ENCODE peak calls at places on chromosomes 7 and 10, in eight cellular contexts. One of them, this sample, is unnamed.
A peak's percentile ranks its signal among the peaks of the same experiment; 100 is the strongest.

GRCh38 chr7:154503962-154504550 is 451.9 kb downstream of the DPP6 start:
- DNase-seq in NCI-H774: peak; percentile 49
- DNase-seq in globus pallidus: peak; percentile 75
- DNase-seq in OCI-LY7: peak; percentile 71
- DNase-seq in WERI-Rb-1: no peak
- DNase-seq in stimulated activated CD4-positive, alpha-beta T cell treated with anti-CD3 and anti-CD28 coated beads, TNF-alpha, amount 100 ng/mL, for 24 hours: no peak
- DNase-seq in astrocyte of the hippocampus: peak; percentile 52
- DNase-seq in AG04450: no peak
- DNase-seq in this sample: no peak

GRCh38 chr7:30859940-30860623 is 51.6 kb upstream of the AQP1 start:
- DNase-seq in WERI-Rb-1: no peak
- DNase-seq in stimulated activated CD4-positive, alpha-beta T cell treated with anti-CD3 and anti-CD28 coated beads, TNF-alpha, amount 100 ng/mL, for 24 hours: no peak
- DNase-seq in globus pallidus: no peak
- DNase-seq in astrocyte of the hippocampus: peak; percentile 34
- DNase-seq in OCI-LY7: no peak
- DNase-seq in NCI-H774: no peak
- DNase-seq in AG04450: no peak
- DNase-seq in this sample: no peak

GRCh38 chr7:136807598-136807997 is 60.9 kb upstream of the CHRM2 start:
- DNase-seq in NCI-H774: no peak
- DNase-seq in WERI-Rb-1: no peak
- DNase-seq in stimulated activated CD4-positive, alpha-beta T cell treated with anti-CD3 and anti-CD28 coated beads, TNF-alpha, amount 100 ng/mL, for 24 hours: no peak
- DNase-seq in astrocyte of the hippocampus: no peak
- DNase-seq in globus pallidus: no peak
- DNase-seq in OCI-LY7: peak; percentile 1
- DNase-seq in AG04450: no peak
- DNase-seq in this sample: no peak

GRCh38 chr10:103584216-103585010 is 90.9 kb downstream of the NEURL1 start:
- DNase-seq in astrocyte of the hippocampus: peak; percentile 30
- DNase-seq in WERI-Rb-1: no peak
- DNase-seq in globus pallidus: no peak
- DNase-seq in NCI-H774: no peak
- DNase-seq in AG04450: no peak
- DNase-seq in stimulated activated CD4-positive, alpha-beta T cell treated with anti-CD3 and anti-CD28 coated beads, TNF-alpha, amount 100 ng/mL, for 24 hours: peak; percentile 15
- DNase-seq in OCI-LY7: peak; percentile 71
- DNase-seq in this sample: no peak

GRCh38 chr10:5551531-5552375 is 27.0 kb downstream of the CALML3 start:
- DNase-seq in AG04450: no peak
- DNase-seq in globus pallidus: no peak
- DNase-seq in OCI-LY7: no peak
- DNase-seq in WERI-Rb-1: no peak
- DNase-seq in NCI-H774: no peak
- DNase-seq in astrocyte of the hippocampus: peak; percentile 62
- DNase-seq in stimulated activated CD4-positive, alpha-beta T cell treated with anti-CD3 and anti-CD28 coated beads, TNF-alpha, amount 100 ng/mL, for 24 hours: peak; percentile 30
- DNase-seq in this sample: no peak

GRCh38 chr10:92208736-92209135 is 82.1 kb downstream of the CPEB3 start:
- DNase-seq in NCI-H774: no peak
- DNase-seq in AG04450: no peak
- DNase-seq in globus pallidus: no peak
- DNase-seq in WERI-Rb-1: no peak
- DNase-seq in OCI-LY7: no peak
- DNase-seq in stimulated activated CD4-positive, alpha-beta T cell treated with anti-CD3 and anti-CD28 coated beads, TNF-alpha, amount 100 ng/mL, for 24 hours: no peak
- DNase-seq in astrocyte of the hippocampus: peak; percentile 14
- DNase-seq in this sample: no peak

GRCh38 chr7:130961128-130961601 is 227.2 kb upstream of the KLF14 start:
- DNase-seq in OCI-LY7: peak; percentile 58
- DNase-seq in stimulated activated CD4-positive, alpha-beta T cell treated with anti-CD3 and anti-CD28 coated beads, TNF-alpha, amount 100 ng/mL, for 24 hours: peak; percentile 76
- DNase-seq in globus pallidus: no peak
- DNase-seq in AG04450: no peak
- DNase-seq in astrocyte of the hippocampus: peak; percentile 89
- DNase-seq in NCI-H774: no peak
- DNase-seq in WERI-Rb-1: no peak
- DNase-seq in this sample: no peak

GRCh38 chr10:102555781-102556328 is 52.1 kb downstream of the SUFU start:
- DNase-seq in WERI-Rb-1: no peak
- DNase-seq in AG04450: peak; percentile 56
- DNase-seq in globus pallidus: no peak
- DNase-seq in NCI-H774: no peak
- DNase-seq in OCI-LY7: no peak
- DNase-seq in astrocyte of the hippocampus: peak; percentile 85
- DNase-seq in stimulated activated CD4-positive, alpha-beta T cell treated with anti-CD3 and anti-CD28 coated beads, TNF-alpha, amount 100 ng/mL, for 24 hours: no peak
- DNase-seq in this sample: no peak

GRCh38 chr10:79103078-79103477 is 34.3 kb downstream of the ZMIZ1 start:
- DNase-seq in astrocyte of the hippocampus: no peak
- DNase-seq in NCI-H774: no peak
- DNase-seq in AG04450: no peak
- DNase-seq in stimulated activated CD4-positive, alpha-beta T cell treated with anti-CD3 and anti-CD28 coated beads, TNF-alpha, amount 100 ng/mL, for 24 hours: no peak
- DNase-seq in WERI-Rb-1: no peak
- DNase-seq in globus pallidus: no peak
- DNase-seq in OCI-LY7: no peak
- DNase-seq in this sample: no peak

GRCh38 chr7:131403322-131403721 is 75.6 kb downstream of the MKLN1 start:
- DNase-seq in OCI-LY7: no peak
- DNase-seq in stimulated activated CD4-positive, alpha-beta T cell treated with anti-CD3 and anti-CD28 coated beads, TNF-alpha, amount 100 ng/mL, for 24 hours: no peak
- DNase-seq in astrocyte of the hippocampus: no peak
- DNase-seq in globus pallidus: no peak
- DNase-seq in NCI-H774: no peak
- DNase-seq in AG04450: no peak
- DNase-seq in WERI-Rb-1: no peak
- DNase-seq in this sample: no peak

GRCh38 chr10:73810735-73811465 is 498 bp downstream of the NDST2 start:
- DNase-seq in OCI-LY7: peak; percentile 81
- DNase-seq in AG04450: no peak
- DNase-seq in stimulated activated CD4-positive, alpha-beta T cell treated with anti-CD3 and anti-CD28 coated beads, TNF-alpha, amount 100 ng/mL, for 24 hours: peak; percentile 27
- DNase-seq in NCI-H774: no peak
- DNase-seq in globus pallidus: no peak
- DNase-seq in astrocyte of the hippocampus: peak; percentile 46
- DNase-seq in WERI-Rb-1: no peak
- DNase-seq in this sample: peak; percentile 63

GRCh38 chr10:69963835-69964710 is 88.6 kb upstream of the MACROH2A2 start:
- DNase-seq in OCI-LY7: no peak
- DNase-seq in astrocyte of the hippocampus: no peak
- DNase-seq in NCI-H774: no peak
- DNase-seq in WERI-Rb-1: no peak
- DNase-seq in AG04450: no peak
- DNase-seq in globus pallidus: no peak
- DNase-seq in stimulated activated CD4-positive, alpha-beta T cell treated with anti-CD3 and anti-CD28 coated beads, TNF-alpha, amount 100 ng/mL, for 24 hours: no peak
- DNase-seq in this sample: peak; percentile 23

GRCh38 chr7:16421333-16422099 is at the start of gene CRPPA:
- DNase-seq in astrocyte of the hippocampus: peak; percentile 76
- DNase-seq in globus pallidus: peak; percentile 41
- DNase-seq in NCI-H774: no peak
- DNase-seq in stimulated activated CD4-positive, alpha-beta T cell treated with anti-CD3 and anti-CD28 coated beads, TNF-alpha, amount 100 ng/mL, for 24 hours: no peak
- DNase-seq in OCI-LY7: no peak
- DNase-seq in AG04450: no peak
- DNase-seq in WERI-Rb-1: peak; percentile 54
- DNase-seq in this sample: peak; percentile 71

GRCh38 chr10:69639291-69640195 is 9.5 kb downstream of the FAM241B start:
- DNase-seq in stimulated activated CD4-positive, alpha-beta T cell treated with anti-CD3 and anti-CD28 coated beads, TNF-alpha, amount 100 ng/mL, for 24 hours: peak; percentile 55
- DNase-seq in OCI-LY7: peak; percentile 69
- DNase-seq in globus pallidus: peak; percentile 58
- DNase-seq in WERI-Rb-1: peak; percentile 68
- DNase-seq in astrocyte of the hippocampus: peak; percentile 82
- DNase-seq in AG04450: peak; percentile 32
- DNase-seq in NCI-H774: peak; percentile 59
- DNase-seq in this sample: peak; percentile 79

GRCh38 chr10:82757907-82758306 is 882.9 kb downstream of the NRG3 start:
- DNase-seq in stimulated activated CD4-positive, alpha-beta T cell treated with anti-CD3 and anti-CD28 coated beads, TNF-alpha, amount 100 ng/mL, for 24 hours: no peak
- DNase-seq in WERI-Rb-1: no peak
- DNase-seq in astrocyte of the hippocampus: no peak
- DNase-seq in globus pallidus: no peak
- DNase-seq in AG04450: no peak
- DNase-seq in OCI-LY7: no peak
- DNase-seq in NCI-H774: peak; percentile 8
- DNase-seq in this sample: no peak

GRCh38 chr7:13111230-13111629 is 423.8 kb downstream of the ARL4A start:
- DNase-seq in stimulated activated CD4-positive, alpha-beta T cell treated with anti-CD3 and anti-CD28 coated beads, TNF-alpha, amount 100 ng/mL, for 24 hours: no peak
- DNase-seq in OCI-LY7: no peak
- DNase-seq in globus pallidus: no peak
- DNase-seq in AG04450: no peak
- DNase-seq in NCI-H774: no peak
- DNase-seq in astrocyte of the hippocampus: no peak
- DNase-seq in WERI-Rb-1: no peak
- DNase-seq in this sample: no peak

GRCh38 chr10:29623797-29624196 is 11.0 kb downstream of the SVIL start:
- DNase-seq in AG04450: no peak
- DNase-seq in OCI-LY7: no peak
- DNase-seq in NCI-H774: no peak
- DNase-seq in astrocyte of the hippocampus: no peak
- DNase-seq in WERI-Rb-1: no peak
- DNase-seq in globus pallidus: no peak
- DNase-seq in stimulated activated CD4-positive, alpha-beta T cell treated with anti-CD3 and anti-CD28 coated beads, TNF-alpha, amount 100 ng/mL, for 24 hours: no peak
- DNase-seq in this sample: no peak

GRCh38 chr10:24944512-24945255 is 7.7 kb downstream of the PRTFDC1 start:
- DNase-seq in stimulated activated CD4-positive, alpha-beta T cell treated with anti-CD3 and anti-CD28 coated beads, TNF-alpha, amount 100 ng/mL, for 24 hours: no peak
- DNase-seq in AG04450: no peak
- DNase-seq in globus pallidus: no peak
- DNase-seq in NCI-H774: no peak
- DNase-seq in WERI-Rb-1: peak; percentile 19
- DNase-seq in OCI-LY7: no peak
- DNase-seq in astrocyte of the hippocampus: peak; percentile 78
- DNase-seq in this sample: no peak

GRCh38 chr7:1028775-1029636 is 15.3 kb upstream of the GPR146 start:
- DNase-seq in astrocyte of the hippocampus: peak; percentile 96
- DNase-seq in globus pallidus: peak; percentile 79
- DNase-seq in WERI-Rb-1: peak; percentile 77
- DNase-seq in stimulated activated CD4-positive, alpha-beta T cell treated with anti-CD3 and anti-CD28 coated beads, TNF-alpha, amount 100 ng/mL, for 24 hours: peak; percentile 34
- DNase-seq in AG04450: peak; percentile 73
- DNase-seq in NCI-H774: peak; percentile 63
- DNase-seq in OCI-LY7: peak; percentile 62
- DNase-seq in this sample: peak; percentile 68

GRCh38 chr7:31885160-31885559 is 185.0 kb downstream of the PDE1C start:
- DNase-seq in AG04450: no peak
- DNase-seq in OCI-LY7: no peak
- DNase-seq in globus pallidus: no peak
- DNase-seq in NCI-H774: no peak
- DNase-seq in stimulated activated CD4-positive, alpha-beta T cell treated with anti-CD3 and anti-CD28 coated beads, TNF-alpha, amount 100 ng/mL, for 24 hours: no peak
- DNase-seq in WERI-Rb-1: no peak
- DNase-seq in astrocyte of the hippocampus: no peak
- DNase-seq in this sample: no peak

GRCh38 chr7:105880571-105881330 is 4.4 kb upstream of the ATXN7L1 start:
- DNase-seq in globus pallidus: no peak
- DNase-seq in OCI-LY7: no peak
- DNase-seq in astrocyte of the hippocampus: no peak
- DNase-seq in WERI-Rb-1: no peak
- DNase-seq in NCI-H774: no peak
- DNase-seq in AG04450: no peak
- DNase-seq in stimulated activated CD4-positive, alpha-beta T cell treated with anti-CD3 and anti-CD28 coated beads, TNF-alpha, amount 100 ng/mL, for 24 hours: no peak
- DNase-seq in this sample: no peak

GRCh38 chr7:150378115-150378852 is 846 bp upstream of the ZNF775 start:
- DNase-seq in OCI-LY7: peak; percentile 65
- DNase-seq in NCI-H774: peak; percentile 61
- DNase-seq in globus pallidus: peak; percentile 71
- DNase-seq in AG04450: peak; percentile 20
- DNase-seq in stimulated activated CD4-positive, alpha-beta T cell treated with anti-CD3 and anti-CD28 coated beads, TNF-alpha, amount 100 ng/mL, for 24 hours: no peak
- DNase-seq in astrocyte of the hippocampus: peak; percentile 81
- DNase-seq in WERI-Rb-1: peak; percentile 90
- DNase-seq in this sample: peak; percentile 89

GRCh38 chr10:131094406-131095108 is 217.0 kb downstream of the TCERG1L start:
- DNase-seq in astrocyte of the hippocampus: peak; percentile 4
- DNase-seq in NCI-H774: no peak
- DNase-seq in AG04450: no peak
- DNase-seq in globus pallidus: no peak
- DNase-seq in OCI-LY7: no peak
- DNase-seq in WERI-Rb-1: peak; percentile 68
- DNase-seq in stimulated activated CD4-positive, alpha-beta T cell treated with anti-CD3 and anti-CD28 coated beads, TNF-alpha, amount 100 ng/mL, for 24 hours: no peak
- DNase-seq in this sample: no peak

GRCh38 chr7:117949232-117949631 is 76.0 kb upstream of the CTTNBP2 start:
- DNase-seq in stimulated activated CD4-positive, alpha-beta T cell treated with anti-CD3 and anti-CD28 coated beads, TNF-alpha, amount 100 ng/mL, for 24 hours: no peak
- DNase-seq in WERI-Rb-1: no peak
- DNase-seq in globus pallidus: no peak
- DNase-seq in OCI-LY7: no peak
- DNase-seq in AG04450: no peak
- DNase-seq in NCI-H774: no peak
- DNase-seq in astrocyte of the hippocampus: no peak
- DNase-seq in this sample: no peak

GRCh38 chr7:42161723-42162122 is 75.3 kb downstream of the GLI3 start:
- DNase-seq in globus pallidus: no peak
- DNase-seq in AG04450: no peak
- DNase-seq in astrocyte of the hippocampus: no peak
- DNase-seq in WERI-Rb-1: no peak
- DNase-seq in NCI-H774: no peak
- DNase-seq in stimulated activated CD4-positive, alpha-beta T cell treated with anti-CD3 and anti-CD28 coated beads, TNF-alpha, amount 100 ng/mL, for 24 hours: no peak
- DNase-seq in OCI-LY7: no peak
- DNase-seq in this sample: no peak

GRCh38 chr7:93145324-93145723 is 2.9 kb downstream of the SAMD9L start:
- DNase-seq in stimulated activated CD4-positive, alpha-beta T cell treated with anti-CD3 and anti-CD28 coated beads, TNF-alpha, amount 100 ng/mL, for 24 hours: no peak
- DNase-seq in globus pallidus: no peak
- DNase-seq in AG04450: no peak
- DNase-seq in astrocyte of the hippocampus: no peak
- DNase-seq in OCI-LY7: peak; percentile 22
- DNase-seq in NCI-H774: no peak
- DNase-seq in WERI-Rb-1: no peak
- DNase-seq in this sample: no peak

GRCh38 chr7:98315318-98315993 is 34.0 kb downstream of the BRI3 start:
- DNase-seq in astrocyte of the hippocampus: no peak
- DNase-seq in NCI-H774: no peak
- DNase-seq in globus pallidus: no peak
- DNase-seq in WERI-Rb-1: no peak
- DNase-seq in stimulated activated CD4-positive, alpha-beta T cell treated with anti-CD3 and anti-CD28 coated beads, TNF-alpha, amount 100 ng/mL, for 24 hours: no peak
- DNase-seq in AG04450: no peak
- DNase-seq in OCI-LY7: peak; percentile 28
- DNase-seq in this sample: no peak

GRCh38 chr10:100887761-100888296 is 24.9 kb upstream of the SLF2 start:
- DNase-seq in OCI-LY7: no peak
- DNase-seq in AG04450: no peak
- DNase-seq in globus pallidus: no peak
- DNase-seq in stimulated activated CD4-positive, alpha-beta T cell treated with anti-CD3 and anti-CD28 coated beads, TNF-alpha, amount 100 ng/mL, for 24 hours: no peak
- DNase-seq in astrocyte of the hippocampus: no peak
- DNase-seq in WERI-Rb-1: no peak
- DNase-seq in NCI-H774: no peak
- DNase-seq in this sample: peak; percentile 41

GRCh38 chr7:40822861-40823260 is 688.1 kb downstream of the SUGCT start:
- DNase-seq in globus pallidus: no peak
- DNase-seq in OCI-LY7: no peak
- DNase-seq in WERI-Rb-1: no peak
- DNase-seq in NCI-H774: no peak
- DNase-seq in stimulated activated CD4-positive, alpha-beta T cell treated with anti-CD3 and anti-CD28 coated beads, TNF-alpha, amount 100 ng/mL, for 24 hours: no peak
- DNase-seq in AG04450: no peak
- DNase-seq in astrocyte of the hippocampus: peak; percentile 57
- DNase-seq in this sample: no peak

GRCh38 chr10:79328147-79328701 is 19.0 kb upstream of the PPIF start:
- DNase-seq in AG04450: no peak
- DNase-seq in NCI-H774: no peak
- DNase-seq in WERI-Rb-1: no peak
- DNase-seq in OCI-LY7: no peak
- DNase-seq in stimulated activated CD4-positive, alpha-beta T cell treated with anti-CD3 and anti-CD28 coated beads, TNF-alpha, amount 100 ng/mL, for 24 hours: no peak
- DNase-seq in astrocyte of the hippocampus: no peak
- DNase-seq in globus pallidus: no peak
- DNase-seq in this sample: no peak

GRCh38 chr7:77281780-77282478 is 82.3 kb upstream of the FGL2 start:
- DNase-seq in AG04450: no peak
- DNase-seq in WERI-Rb-1: no peak
- DNase-seq in globus pallidus: no peak
- DNase-seq in NCI-H774: no peak
- DNase-seq in OCI-LY7: peak; percentile 16
- DNase-seq in stimulated activated CD4-positive, alpha-beta T cell treated with anti-CD3 and anti-CD28 coated beads, TNF-alpha, amount 100 ng/mL, for 24 hours: no peak
- DNase-seq in astrocyte of the hippocampus: peak; percentile 67
- DNase-seq in this sample: no peak

GRCh38 chr7:152464312-152465117 is 28.7 kb upstream of the KMT2C start:
- DNase-seq in astrocyte of the hippocampus: peak; percentile 92
- DNase-seq in NCI-H774: peak; percentile 51
- DNase-seq in OCI-LY7: peak; percentile 72
- DNase-seq in AG04450: peak; percentile 56
- DNase-seq in stimulated activated CD4-positive, alpha-beta T cell treated with anti-CD3 and anti-CD28 coated beads, TNF-alpha, amount 100 ng/mL, for 24 hours: peak; percentile 52
- DNase-seq in globus pallidus: peak; percentile 63
- DNase-seq in WERI-Rb-1: peak; percentile 82
- DNase-seq in this sample: peak; percentile 89

GRCh38 chr10:84933402-84933801 is 605.0 kb downstream of the CCSER2 start:
- DNase-seq in OCI-LY7: no peak
- DNase-seq in AG04450: no peak
- DNase-seq in NCI-H774: no peak
- DNase-seq in WERI-Rb-1: peak; percentile 8
- DNase-seq in stimulated activated CD4-positive, alpha-beta T cell treated with anti-CD3 and anti-CD28 coated beads, TNF-alpha, amount 100 ng/mL, for 24 hours: no peak
- DNase-seq in astrocyte of the hippocampus: no peak
- DNase-seq in globus pallidus: no peak
- DNase-seq in this sample: no peak

GRCh38 chr7:28381466-28381865 is 30.9 kb upstream of the CREB5 start:
- DNase-seq in globus pallidus: no peak
- DNase-seq in OCI-LY7: no peak
- DNase-seq in stimulated activated CD4-positive, alpha-beta T cell treated with anti-CD3 and anti-CD28 coated beads, TNF-alpha, amount 100 ng/mL, for 24 hours: no peak
- DNase-seq in AG04450: no peak
- DNase-seq in WERI-Rb-1: no peak
- DNase-seq in NCI-H774: no peak
- DNase-seq in astrocyte of the hippocampus: peak; percentile 65
- DNase-seq in this sample: no peak